ENCODE peak calls at places on chromosomes 6 and 20, in nine cellular contexts. One of them, this sample, is unnamed.

GRCh38 chr6:85360794-85361642 is 88.9 kb upstream of the NT5E start:
- DNase-seq in adrenal gland: peak; percentile 53
- DNase-seq in sigmoid colon: no peak
- DNase-seq in K562: no peak
- DNase-seq in stomach: no peak
- DNase-seq in A549: peak; percentile 53
- DNase-seq in heart left ventricle: no peak
- DNase-seq in breast epithelium: no peak
- DNase-seq in H1: no peak
- DNase-seq in this sample: no peak

GRCh38 chr6:157343732-157344131 is 20.4 kb upstream of the TMEM242 start:
- DNase-seq in adrenal gland: no peak
- DNase-seq in sigmoid colon: no peak
- DNase-seq in K562: no peak
- DNase-seq in stomach: no peak
- DNase-seq in A549: no peak
- DNase-seq in heart left ventricle: no peak
- DNase-seq in breast epithelium: no peak
- DNase-seq in H1: no peak
- DNase-seq in this sample: no peak

GRCh38 chr6:120675886-120676285 is 658.4 kb downstream of the TBC1D32 start:
- DNase-seq in adrenal gland: no peak
- DNase-seq in sigmoid colon: no peak
- DNase-seq in K562: no peak
- DNase-seq in stomach: no peak
- DNase-seq in A549: no peak
- DNase-seq in heart left ventricle: no peak
- DNase-seq in breast epithelium: no peak
- DNase-seq in H1: no peak
- DNase-seq in this sample: no peak

GRCh38 chr6:159435701-159436100 is 257.3 kb downstream of the SOD2 start:
- DNase-seq in adrenal gland: no peak
- DNase-seq in sigmoid colon: no peak
- DNase-seq in K562: no peak
- DNase-seq in stomach: no peak
- DNase-seq in A549: no peak
- DNase-seq in heart left ventricle: no peak
- DNase-seq in breast epithelium: no peak
- DNase-seq in H1: no peak
- DNase-seq in this sample: peak; percentile 56

GRCh38 chr20:37282558-37282957 is 6.9 kb upstream of the MANBAL start:
- DNase-seq in adrenal gland: no peak
- DNase-seq in sigmoid colon: peak; percentile 82
- DNase-seq in K562: no peak
- DNase-seq in stomach: no peak
- DNase-seq in A549: no peak
- DNase-seq in heart left ventricle: no peak
- DNase-seq in breast epithelium: no peak
- DNase-seq in H1: no peak
- DNase-seq in this sample: no peak

GRCh38 chr6:154543638-154544037 is 33.2 kb upstream of the CNKSR3 start:
- DNase-seq in adrenal gland: no peak
- DNase-seq in sigmoid colon: no peak
- DNase-seq in K562: no peak
- DNase-seq in stomach: no peak
- DNase-seq in A549: no peak
- DNase-seq in heart left ventricle: no peak
- DNase-seq in breast epithelium: no peak
- DNase-seq in H1: no peak
- DNase-seq in this sample: no peak

GRCh38 chr6:69338431-69339162 is 458.2 kb downstream of the LMBRD1 start:
- DNase-seq in adrenal gland: no peak
- DNase-seq in sigmoid colon: no peak
- DNase-seq in K562: no peak
- DNase-seq in stomach: no peak
- DNase-seq in A549: no peak
- DNase-seq in heart left ventricle: no peak
- DNase-seq in breast epithelium: no peak
- DNase-seq in H1: no peak
- DNase-seq in this sample: no peak

GRCh38 chr6:137112067-137112355 is 61.4 kb downstream of the IL22RA2 start:
- DNase-seq in adrenal gland: no peak
- DNase-seq in sigmoid colon: no peak
- DNase-seq in K562: no peak
- DNase-seq in stomach: no peak
- DNase-seq in A549: no peak
- DNase-seq in heart left ventricle: no peak
- DNase-seq in breast epithelium: no peak
- DNase-seq in H1: no peak
- DNase-seq in this sample: no peak

GRCh38 chr6:109795994-109796555 is 105.0 kb downstream of the FIG4 start:
- DNase-seq in adrenal gland: no peak
- DNase-seq in sigmoid colon: no peak
- DNase-seq in K562: no peak
- DNase-seq in stomach: no peak
- DNase-seq in A549: no peak
- DNase-seq in heart left ventricle: no peak
- DNase-seq in breast epithelium: no peak
- DNase-seq in H1: no peak
- DNase-seq in this sample: no peak

GRCh38 chr6:10962673-10963072 is 75.8 kb downstream of the SYCP2L start:
- DNase-seq in adrenal gland: no peak
- DNase-seq in sigmoid colon: no peak
- DNase-seq in K562: no peak
- DNase-seq in stomach: no peak
- DNase-seq in A549: no peak
- DNase-seq in heart left ventricle: no peak
- DNase-seq in breast epithelium: no peak
- DNase-seq in H1: no peak
- DNase-seq in this sample: no peak

GRCh38 chr20:62159835-62160234 is 16.3 kb downstream of the SS18L1 start:
- DNase-seq in adrenal gland: no peak
- DNase-seq in sigmoid colon: no peak
- DNase-seq in K562: no peak
- DNase-seq in stomach: no peak
- DNase-seq in A549: no peak
- DNase-seq in heart left ventricle: no peak
- DNase-seq in breast epithelium: no peak
- DNase-seq in H1: no peak
- DNase-seq in this sample: no peak

GRCh38 chr6:53718597-53719460 is 53.3 kb upstream of the KLHL31 start:
- DNase-seq in adrenal gland: peak; percentile 76
- DNase-seq in sigmoid colon: no peak
- DNase-seq in K562: peak; percentile 48
- DNase-seq in stomach: peak; percentile 44
- DNase-seq in A549: peak; percentile 46
- DNase-seq in heart left ventricle: peak; percentile 33
- DNase-seq in breast epithelium: no peak
- DNase-seq in H1: no peak
- DNase-seq in this sample: no peak

GRCh38 chr6:44058617-44059358 is 68.5 kb downstream of the MRPL14 start:
- DNase-seq in adrenal gland: peak; percentile 97
- DNase-seq in sigmoid colon: peak; percentile 94
- DNase-seq in K562: peak; percentile 98
- DNase-seq in stomach: peak; percentile 74
- DNase-seq in A549: peak; percentile 85
- DNase-seq in heart left ventricle: peak; percentile 83
- DNase-seq in breast epithelium: peak; percentile 86
- DNase-seq in H1: no peak
- DNase-seq in this sample: no peak

DNA sequence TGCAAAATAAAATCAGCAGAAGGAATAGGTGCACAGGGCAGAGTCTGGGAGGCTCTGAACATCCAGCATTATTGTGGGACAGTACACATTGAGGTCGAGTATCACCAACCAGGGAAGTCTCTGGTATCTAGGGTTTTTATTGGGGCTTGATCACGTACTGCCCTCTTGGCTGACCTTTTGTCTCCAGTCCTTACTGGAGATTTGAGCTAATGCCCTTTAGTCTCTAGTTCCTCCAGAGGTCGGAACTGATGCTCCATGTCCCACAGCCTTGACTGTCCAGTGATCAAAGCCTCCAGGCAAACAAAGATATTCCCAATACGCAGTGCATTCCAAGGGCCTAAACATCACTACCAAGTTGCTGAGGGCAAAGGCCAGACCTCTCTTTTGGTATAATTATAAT is 57.0 kb upstream of the DYNLRB1 start:
- DNase-seq in adrenal gland: no peak
- DNase-seq in sigmoid colon: no peak
- DNase-seq in K562: no peak
- DNase-seq in stomach: no peak
- DNase-seq in A549: no peak
- DNase-seq in heart left ventricle: no peak
- DNase-seq in breast epithelium: no peak
- DNase-seq in H1: no peak
- DNase-seq in this sample: no peak
- TF ChIP-seq POLR2A in adrenal gland: no peak
- TF ChIP-seq POLR2A in sigmoid colon: no peak
- TF ChIP-seq POLR2A in K562: no peak
- TF ChIP-seq POLR2A in stomach: no peak
- TF ChIP-seq POLR2A in A549: no peak
- TF ChIP-seq POLR2A in heart left ventricle: no peak
- TF ChIP-seq POLR2A in breast epithelium: no peak
- TF ChIP-seq POLR2A in H1: no peak
- TF ChIP-seq POLR2A in this sample: no peak

GRCh38 chr6:8082954-8083858 is 19.0 kb upstream of the BLOC1S5 start:
- DNase-seq in adrenal gland: no peak
- DNase-seq in sigmoid colon: no peak
- DNase-seq in K562: peak; percentile 35
- DNase-seq in stomach: peak; percentile 70
- DNase-seq in A549: peak; percentile 21
- DNase-seq in heart left ventricle: peak; percentile 20
- DNase-seq in breast epithelium: no peak
- DNase-seq in H1: no peak
- DNase-seq in this sample: no peak
- H3K27ac ChIP-seq in adrenal gland: peak overlapping the region; percentile 73
- H3K27ac ChIP-seq in sigmoid colon: no peak overlapping the region
- H3K27ac ChIP-seq in K562: peak overlapping the region; percentile 29
- H3K27ac ChIP-seq in stomach: peak overlapping the region; percentile 84
- H3K27ac ChIP-seq in A549: peak overlapping the region; percentile 49
- H3K27ac ChIP-seq in heart left ventricle: no peak overlapping the region
- H3K27ac ChIP-seq in breast epithelium: peak overlapping the region; percentile 40
- H3K27ac ChIP-seq in H1: no peak overlapping the region
- H3K27ac ChIP-seq in this sample: no peak overlapping the region

GRCh38 chr6:28407401-28407800 is 7.9 kb upstream of the ZSCAN12 start:
- DNase-seq in adrenal gland: no peak
- DNase-seq in sigmoid colon: no peak
- DNase-seq in K562: no peak
- DNase-seq in stomach: no peak
- DNase-seq in A549: no peak
- DNase-seq in heart left ventricle: no peak
- DNase-seq in breast epithelium: no peak
- DNase-seq in H1: no peak
- DNase-seq in this sample: no peak

GRCh38 chr6:28400122-28400451 is 540 bp upstream of the ZSCAN12 start:
- DNase-seq in adrenal gland: no peak
- DNase-seq in sigmoid colon: no peak
- DNase-seq in K562: no peak
- DNase-seq in stomach: no peak
- DNase-seq in A549: no peak
- DNase-seq in heart left ventricle: no peak
- DNase-seq in breast epithelium: no peak
- DNase-seq in H1: no peak
- DNase-seq in this sample: no peak

GRCh38 chr6:28399370-28400121 is at the start of gene ZSCAN12:
- DNase-seq in adrenal gland: peak; percentile 89
- DNase-seq in sigmoid colon: peak; percentile 90
- DNase-seq in K562: peak; percentile 91
- DNase-seq in stomach: peak; percentile 78
- DNase-seq in A549: peak; percentile 31
- DNase-seq in heart left ventricle: peak; percentile 77
- DNase-seq in breast epithelium: peak; percentile 65
- DNase-seq in H1: peak; percentile 91
- DNase-seq in this sample: no peak

GRCh38 chr6:28401172-28401571 is 1.6 kb upstream of the ZSCAN12 start:
- DNase-seq in adrenal gland: no peak
- DNase-seq in sigmoid colon: no peak
- DNase-seq in K562: no peak
- DNase-seq in stomach: no peak
- DNase-seq in A549: no peak
- DNase-seq in heart left ventricle: no peak
- DNase-seq in breast epithelium: no peak
- DNase-seq in H1: no peak
- DNase-seq in this sample: no peak

DNA sequence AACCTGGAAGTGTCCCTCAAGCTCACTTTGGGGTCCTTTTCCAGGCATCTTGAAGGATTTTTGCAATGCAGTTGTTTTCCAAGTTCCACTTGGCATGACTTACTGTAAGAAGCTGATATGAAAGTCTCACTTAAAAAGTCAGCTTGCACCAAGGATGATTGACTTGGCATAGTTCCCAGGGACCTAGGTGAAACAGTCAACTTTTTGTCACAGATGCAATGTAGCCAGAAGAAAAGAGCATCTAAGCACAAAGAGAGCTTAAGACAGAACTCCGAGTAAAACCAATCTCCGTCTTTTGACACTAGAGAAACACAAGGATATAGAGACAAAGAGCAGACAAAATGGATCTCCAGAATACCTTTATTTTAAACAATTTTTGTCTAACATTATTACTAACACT is 2.6 kb upstream of the ZSCAN12 start:
- DNase-seq in adrenal gland: no peak
- DNase-seq in sigmoid colon: no peak
- DNase-seq in K562: no peak
- DNase-seq in stomach: no peak
- DNase-seq in A549: no peak
- DNase-seq in heart left ventricle: no peak
- DNase-seq in breast epithelium: no peak
- DNase-seq in H1: no peak
- DNase-seq in this sample: no peak
- TF ChIP-seq POLR2A in adrenal gland: no peak
- TF ChIP-seq POLR2A in sigmoid colon: no peak
- TF ChIP-seq POLR2A in K562: no peak
- TF ChIP-seq POLR2A in stomach: no peak
- TF ChIP-seq POLR2A in A549: no peak
- TF ChIP-seq POLR2A in heart left ventricle: no peak
- TF ChIP-seq POLR2A in breast epithelium: no peak
- TF ChIP-seq POLR2A in H1: no peak
- TF ChIP-seq POLR2A in this sample: no peak

GRCh38 chr6:140485740-140486467 is 1111.5 kb upstream of the CITED2 start:
- DNase-seq in adrenal gland: peak; percentile 65
- DNase-seq in sigmoid colon: peak; percentile 66
- DNase-seq in K562: no peak
- DNase-seq in stomach: peak; percentile 40
- DNase-seq in A549: peak; percentile 23
- DNase-seq in heart left ventricle: no peak
- DNase-seq in breast epithelium: no peak
- DNase-seq in H1: no peak
- DNase-seq in this sample: no peak

GRCh38 chr6:140486468-140487361 is 1112.3 kb upstream of the CITED2 start:
- DNase-seq in adrenal gland: no peak
- DNase-seq in sigmoid colon: no peak
- DNase-seq in K562: no peak
- DNase-seq in stomach: no peak
- DNase-seq in A549: no peak
- DNase-seq in heart left ventricle: no peak
- DNase-seq in breast epithelium: no peak
- DNase-seq in H1: no peak
- DNase-seq in this sample: no peak

GRCh38 chr6:140490086-140490485 is 1115.6 kb upstream of the CITED2 start:
- DNase-seq in adrenal gland: no peak
- DNase-seq in sigmoid colon: no peak
- DNase-seq in K562: no peak
- DNase-seq in stomach: no peak
- DNase-seq in A549: no peak
- DNase-seq in heart left ventricle: no peak
- DNase-seq in breast epithelium: no peak
- DNase-seq in H1: no peak
- DNase-seq in this sample: no peak

GRCh38 chr6:140487586-140487985 is 1113.1 kb upstream of the CITED2 start:
- DNase-seq in adrenal gland: no peak
- DNase-seq in sigmoid colon: no peak
- DNase-seq in K562: no peak
- DNase-seq in stomach: no peak
- DNase-seq in A549: no peak
- DNase-seq in heart left ventricle: no peak
- DNase-seq in breast epithelium: no peak
- DNase-seq in H1: no peak
- DNase-seq in this sample: no peak
- H3K27ac ChIP-seq in adrenal gland: no peak overlapping the region
- H3K27ac ChIP-seq in sigmoid colon: no peak overlapping the region
- H3K27ac ChIP-seq in K562: no peak overlapping the region
- H3K27ac ChIP-seq in stomach: no peak overlapping the region
- H3K27ac ChIP-seq in A549: no peak overlapping the region
- H3K27ac ChIP-seq in heart left ventricle: no peak overlapping the region
- H3K27ac ChIP-seq in breast epithelium: no peak overlapping the region
- H3K27ac ChIP-seq in H1: no peak overlapping the region
- H3K27ac ChIP-seq in this sample: no peak overlapping the region

This sample was measured in vagina.